ENCODE peak calls at places on chromosomes 2 and 18, in five cellular contexts. N, C, X, R and A are unnamed samples.

GRCh38 chr2:164675698-164676097 is 54.4 kb upstream of the GRB14 start:
- DNase-seq in N (no peak), C (no peak), X (no peak), R (no peak), A (no peak)

GRCh38 chr2:7026740-7027139 is 109.5 kb downstream of the RNF144A start:
- DNase-seq in N (no peak), C (no peak), X (no peak), R (no peak), A (no peak)

GRCh38 chr2:10331033-10331701 is 28.5 kb downstream of the HPCAL1 start:
- DNase-seq in N (peak; percentile 87), C (peak; percentile 56), X (peak; percentile 43), R (peak; percentile 66), A (no peak)

GRCh38 chr2:240624011-240624949 is 1.0 kb upstream of the GPR35 start:
- DNase-seq in N (peak; percentile 53), C (no peak), X (no peak), R (no peak), A (no peak)

GRCh38 chr2:230895536-230896345 is 29.3 kb downstream of the GPR55 start:
- DNase-seq in N (no peak), C (peak; percentile 39), X (no peak), R (no peak), A (no peak)

GRCh38 chr2:98027535-98027934 is 31.8 kb upstream of the TMEM131 start:
- DNase-seq in N (no peak), C (no peak), X (no peak), R (peak; percentile 3), A (no peak)

GRCh38 chr2:216373896-216374295 is 1.6 kb upstream of the MARCHF4 start:
- DNase-seq in N (no peak), C (no peak), X (no peak), R (peak; percentile 24), A (no peak)

GRCh38 chr2:225052703-225053102 is 10.4 kb upstream of the DOCK10 start:
- DNase-seq in N (no peak), C (no peak), X (no peak), R (no peak), A (no peak)

GRCh38 chr2:120516323-120517314 is 170.7 kb downstream of the INHBB start:
- DNase-seq in N (no peak), C (no peak), X (no peak), R (no peak), A (no peak)

GRCh38 chr2:217732995-217733394 is 269.8 kb downstream of the TNS1 start:
- DNase-seq in N (no peak), C (no peak), X (peak; percentile 88), R (peak; percentile 61), A (peak; percentile 48)

GRCh38 chr2:44934024-44934423 is 7.5 kb upstream of the SIX3 start:
- DNase-seq in N (no peak), C (no peak), X (no peak), R (no peak), A (no peak)

GRCh38 chr2:55421326-55421725 is 1.7 kb upstream of the CCDC88A start:
- DNase-seq in N (no peak), C (no peak), X (no peak), R (no peak), A (no peak)

GRCh38 chr2:3151153-3151918 is 226.3 kb downstream of the EIPR1 start:
- DNase-seq in N (no peak), C (peak; percentile 59), X (no peak), R (no peak), A (no peak)

GRCh38 chr2:108823286-108823685 is 36.7 kb downstream of the CCDC138 start:
- DNase-seq in N (no peak), C (no peak), X (no peak), R (no peak), A (no peak)

GRCh38 chr18:9627642-9628041 is 13.3 kb upstream of the PPP4R1 start:
- DNase-seq in N (no peak), C (peak; percentile 59), X (no peak), R (peak; percentile 58), A (peak; percentile 63)

GRCh38 chr2:198731842-198732421 is 725.8 kb downstream of the SATB2 start:
- DNase-seq in N (no peak), C (no peak), X (peak; percentile 48), R (peak; percentile 15), A (no peak)

GRCh38 chr18:27430595-27430994 is 245.5 kb upstream of the CHST9 start:
- DNase-seq in N (no peak), C (no peak), X (no peak), R (no peak), A (no peak)

GRCh38 chr2:217444509-217444908 is 558.3 kb downstream of the TNS1 start:
- DNase-seq in N (no peak), C (no peak), X (no peak), R (no peak), A (no peak)

GRCh38 chr2:40251146-40251545 is 200.7 kb downstream of the SLC8A1 start:
- DNase-seq in N (no peak), C (no peak), X (no peak), R (peak; percentile 27), A (no peak)

GRCh38 chr2:107607054-107607453 is 219.6 kb upstream of the RGPD4 start:
- DNase-seq in N (no peak), C (no peak), X (no peak), R (no peak), A (no peak)

GRCh38 chr2:106363788-106364187 is 104.4 kb downstream of the RGPD3 start:
- DNase-seq in N (no peak), C (peak; percentile 56), X (no peak), R (peak; percentile 0), A (no peak)

GRCh38 chr2:122366427-122366826 is 611.0 kb downstream of the TSN start:
- DNase-seq in N (no peak), C (no peak), X (no peak), R (no peak), A (no peak)

GRCh38 chr2:219020604-219021365 is 20.5 kb downstream of the CFAP65 start:
- DNase-seq in N (no peak), C (no peak), X (no peak), R (no peak), A (no peak)

GRCh38 chr2:39266906-39267434 is 23.2 kb upstream of the CDKL4 start:
- DNase-seq in N (no peak), C (no peak), X (no peak), R (peak; percentile 7), A (no peak)

GRCh38 chr2:159286709-159287441 is 372 bp upstream of the WDSUB1 start:
- DNase-seq in N (peak; percentile 100), C (peak; percentile 96), X (peak; percentile 100), R (peak; percentile 85), A (peak; percentile 85)